ENCODE peak calls at places on chromosomes 6 and 20, in four cellular contexts. X is MM.1S, G is lung, L is spleen. M is an unnamed sample. For H3K9me3 and H3K36me3, the result is how much of the 10 kb centered on the place peaks cover.

GRCh38 chr6:112232845-112233256 is 21.5 kb downstream of the LAMA4 start:
- DNase-seq in X (no peak), G (no peak), L (no peak), M (no peak)

GRCh38 chr6:105839266-105839665 is 246.9 kb upstream of the PRDM1 start:
- DNase-seq in X (no peak), G (no peak), L (no peak), M (no peak)

GRCh38 chr6:56357616-56358373 is 110.4 kb upstream of the COL21A1 start:
- DNase-seq in X (peak), G (no peak), L (no peak), M (no peak)

GRCh38 chr6:4967301-4968030 is 36.4 kb downstream of the RPP40 start:
- DNase-seq in X (no peak), G (peak), L (no peak), M (no peak)

GRCh38 chr20:3697588-3698235 is 14.7 kb downstream of the SIGLEC1 start:
- DNase-seq in X (no peak), G (no peak), L (peak), M (no peak)

GRCh38 chr6:37980222-37980595 is 160.7 kb downstream of the ZFAND3 start:
- DNase-seq in X (no peak), G (no peak), L (no peak), M (no peak)

GRCh38 chr6:51574040-51574439 is 513.4 kb downstream of the PKHD1 start:
- DNase-seq in X (no peak), G (no peak), L (no peak), M (no peak)

GRCh38 chr6:95819939-95820338 is 195.8 kb upstream of the FUT9 start:
- DNase-seq in X (no peak), G (no peak), L (peak), M (no peak)

GRCh38 chr6:15399651-15400470 is 154.0 kb downstream of the JARID2 start:
- DNase-seq in X (no peak), G (peak), L (no peak), M (no peak)

GRCh38 chr6:22925920-22926587 is 356.7 kb downstream of the HDGFL1 start:
- DNase-seq in X (no peak), G (no peak), L (no peak), M (no peak)
- H3K9me3 ChIP-seq in X (under half), G (under half), L (under half), M (under half)

DNA sequence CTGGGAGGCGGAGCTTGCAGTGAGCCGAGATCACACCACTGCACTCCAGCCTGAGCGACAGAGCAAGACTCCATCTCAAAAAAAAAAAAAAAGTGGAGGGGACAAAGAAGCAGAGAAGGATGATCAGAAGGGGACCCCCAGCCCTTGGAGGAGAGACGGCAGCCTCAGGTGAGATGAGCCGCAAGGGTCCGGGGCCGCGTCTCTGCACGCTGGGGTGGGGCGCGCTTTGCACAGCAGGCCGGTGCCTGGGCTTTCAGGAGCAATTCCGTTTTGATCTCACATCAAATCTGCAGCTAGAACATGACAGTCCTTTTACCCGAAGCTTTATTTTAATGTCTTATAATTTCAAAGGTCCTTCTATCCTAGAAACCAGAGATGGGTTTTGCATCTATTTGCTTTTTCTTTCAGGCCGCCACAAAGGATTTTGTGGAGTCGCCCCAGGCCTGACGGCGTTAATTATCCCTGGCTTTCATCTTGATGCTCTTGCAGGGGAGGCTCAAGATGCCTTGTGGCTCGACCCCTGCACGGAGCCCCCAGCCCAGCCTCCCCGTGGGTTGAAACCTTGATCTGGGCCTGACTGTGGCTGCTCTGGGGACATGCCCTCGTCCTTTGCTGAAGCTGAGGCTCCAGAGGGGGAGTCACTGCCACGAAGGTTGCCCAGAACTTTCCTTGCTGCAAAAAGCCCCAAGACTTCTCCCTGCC is 17.3 kb downstream of the HRH3 start:
- DNase-seq in X (no peak), G (no peak), L (peak), M (no peak)
- H3K36me3 ChIP-seq in X (under half), G (under half), L (under half), M (under half)

DNA sequence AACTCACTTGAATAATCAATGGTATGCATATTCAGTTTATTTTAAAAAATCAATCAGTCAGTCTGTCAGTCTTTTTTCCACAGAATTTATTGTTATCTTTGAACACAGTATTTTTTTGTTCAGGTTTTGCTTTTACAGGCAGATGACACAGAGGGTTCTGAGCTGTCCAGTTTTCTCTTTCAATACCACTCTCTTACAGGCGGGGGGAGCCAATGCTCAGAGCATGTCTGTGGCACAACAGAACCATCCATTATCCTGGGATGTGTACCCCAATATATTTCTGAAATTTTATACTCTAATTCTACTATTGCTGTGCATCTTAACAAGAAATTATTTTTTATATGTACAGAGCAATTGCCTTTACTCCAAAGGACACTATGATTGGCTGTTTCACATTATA is 21.2 kb downstream of the ROS1 start:
- DNase-seq in X (no peak), G (no peak), L (no peak), M (no peak)
- H3K27ac ChIP-seq in X (no peak), G (no peak), L (no peak), M (no peak)

DNA sequence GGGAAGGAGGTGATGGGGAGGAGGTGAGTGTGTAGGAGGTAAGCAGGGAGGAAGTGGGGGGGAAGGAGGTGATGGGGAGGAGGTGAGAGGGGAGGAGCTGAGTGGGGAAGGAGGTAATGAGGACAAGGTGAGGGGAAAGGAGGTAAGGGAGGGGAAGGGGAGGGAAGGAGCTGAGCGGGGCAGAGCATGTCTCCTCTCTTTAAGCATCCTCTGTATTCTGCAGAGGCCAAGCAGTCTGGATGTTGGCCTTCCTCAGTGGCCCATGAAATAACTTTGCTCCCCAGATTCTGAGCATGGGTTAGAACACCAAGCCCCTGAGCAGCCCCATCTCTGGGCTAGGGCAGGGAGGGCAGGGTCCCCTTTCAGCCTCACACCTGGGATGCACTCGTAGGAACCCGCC is 84.6 kb downstream of the EDN3 start:
- DNase-seq in X (no peak), G (no peak), L (no peak), M (no peak)
- H3K9me3 ChIP-seq in X (under half), G (under half), L (under half), M (under half)

GRCh38 chr20:43462369-43463132 is 4.9 kb downstream of the SRSF6 start:
- DNase-seq in X (no peak), G (no peak), L (no peak), M (no peak)

GRCh38 chr20:43459022-43459942 is 1.6 kb downstream of the SRSF6 start:
- DNase-seq in X (no peak), G (no peak), L (no peak), M (peak)

GRCh38 chr20:43461894-43462293 is 4.2 kb downstream of the SRSF6 start:
- DNase-seq in X (no peak), G (no peak), L (no peak), M (no peak)

GRCh38 chr20:43460172-43460829 is 2.6 kb downstream of the SRSF6 start:
- DNase-seq in X (no peak), G (no peak), L (no peak), M (no peak)

GRCh38 chr20:43460830-43461200 is 3.1 kb downstream of the SRSF6 start:
- DNase-seq in X (no peak), G (no peak), L (no peak), M (peak)
- H3K36me3 ChIP-seq in X (under half), G (under half), L (half or more), M (under half)

GRCh38 chr20:38811769-38812168 is 6.3 kb downstream of the PPP1R16B start:
- DNase-seq in X (no peak), G (no peak), L (no peak), M (no peak)
- H3K27ac ChIP-seq in X (no peak), G (no peak), L (peak), M (no peak)

DNA sequence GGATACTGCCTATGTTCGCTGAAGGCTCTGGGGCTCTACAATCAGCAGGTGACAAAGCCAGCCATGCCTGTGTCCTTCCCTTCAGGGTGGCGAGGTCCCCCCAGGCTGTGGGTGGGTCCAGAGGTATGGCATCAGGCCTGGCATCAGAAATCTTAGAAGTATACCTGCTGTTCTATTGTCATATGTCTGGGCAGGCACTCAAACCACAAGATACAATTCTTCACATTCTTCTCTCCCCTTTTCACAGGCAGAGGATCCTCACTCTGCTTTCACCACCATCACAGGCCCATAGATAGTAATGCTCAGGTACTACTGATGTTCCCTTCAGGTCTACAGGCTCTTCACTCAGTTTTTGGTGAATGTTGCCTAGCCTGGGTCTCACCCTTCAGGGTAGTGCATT is 1180.0 kb upstream of the CITED2 start:
- DNase-seq in X (no peak), G (no peak), L (no peak), M (no peak)
- H3K9me3 ChIP-seq in X (under half), G (under half), L (under half), M (under half)

GRCh38 chr6:122389704-122390103 is 9.7 kb upstream of the HSF2 start:
- DNase-seq in X (no peak), G (no peak), L (no peak), M (peak)

GRCh38 chr6:122392564-122393338 is 6.7 kb upstream of the HSF2 start:
- DNase-seq in X (no peak), G (no peak), L (no peak), M (no peak)

GRCh38 chr6:122393339-122393896 is 6.0 kb upstream of the HSF2 start:
- DNase-seq in X (no peak), G (no peak), L (no peak), M (no peak)

GRCh38 chr6:122385857-122386256 is 13.6 kb upstream of the HSF2 start:
- DNase-seq in X (no peak), G (no peak), L (no peak), M (no peak)

GRCh38 chr6:122388945-122389344 is 10.5 kb upstream of the HSF2 start:
- DNase-seq in X (no peak), G (no peak), L (no peak), M (no peak)
- H3K36me3 ChIP-seq in X (under half), G (under half), L (under half), M (under half)

M was measured in small intestine.